ENCODE peak calls at places on chromosomes 5 and 9, in five cellular contexts. One of them, this sample, is unnamed.

GRCh38 chr9:15942806-15943424 is 390.1 kb downstream of the CCDC171 start:
- DNase-seq in NCI-H1092: no peak
- DNase-seq in lung: no peak
- DNase-seq in ELR: no peak
- DNase-seq in midbrain: no peak
- DNase-seq in this sample: no peak

GRCh38 chr5:122759310-122759709 is 15.6 kb upstream of the SNX2 start:
- DNase-seq in midbrain: no peak
- DNase-seq in ELR: no peak
- DNase-seq in NCI-H1092: no peak
- DNase-seq in lung: no peak
- DNase-seq in this sample: no peak

GRCh38 chr9:129763235-129763917 is 10.5 kb upstream of the PTGES start:
- DNase-seq in NCI-H1092: no peak
- DNase-seq in ELR: no peak
- DNase-seq in midbrain: no peak
- DNase-seq in lung: peak; percentile 49
- DNase-seq in this sample: no peak

GRCh38 chr5:58499231-58499630 is 8.0 kb downstream of the GAPT start:
- DNase-seq in lung: no peak
- DNase-seq in NCI-H1092: no peak
- DNase-seq in midbrain: no peak
- DNase-seq in ELR: no peak
- DNase-seq in this sample: no peak

GRCh38 chr9:137317021-137317978 is 15.2 kb upstream of the NRARP start:
- DNase-seq in lung: no peak
- DNase-seq in NCI-H1092: no peak
- DNase-seq in midbrain: no peak
- DNase-seq in ELR: no peak
- DNase-seq in this sample: peak; percentile 19

GRCh38 chr9:137374131-137374845 is 48.7 kb downstream of the EXD3 start:
- DNase-seq in NCI-H1092: no peak
- DNase-seq in lung: no peak
- DNase-seq in midbrain: no peak
- DNase-seq in ELR: no peak
- DNase-seq in this sample: no peak

GRCh38 chr5:56740000-56740399 is 75.3 kb upstream of the MAP3K1 start:
- DNase-seq in NCI-H1092: no peak
- DNase-seq in ELR: no peak
- DNase-seq in midbrain: no peak
- DNase-seq in lung: no peak
- DNase-seq in this sample: no peak

GRCh38 chr9:35688558-35689350 is 971 bp downstream of the TPM2 start:
- DNase-seq in NCI-H1092: no peak
- DNase-seq in ELR: peak; percentile 91
- DNase-seq in lung: no peak
- DNase-seq in midbrain: no peak
- DNase-seq in this sample: no peak

GRCh38 chr5:139664727-139665351 is 16.7 kb downstream of the CXXC5 start:
- DNase-seq in midbrain: peak; percentile 64
- DNase-seq in NCI-H1092: no peak
- DNase-seq in lung: no peak
- DNase-seq in ELR: no peak
- DNase-seq in this sample: no peak

GRCh38 chr5:67010684-67011409 is 185.8 kb downstream of the CD180 start:
- DNase-seq in ELR: peak; percentile 93
- DNase-seq in midbrain: no peak
- DNase-seq in NCI-H1092: no peak
- DNase-seq in lung: no peak
- DNase-seq in this sample: no peak